ENCODE peak calls at places on chromosomes 3 and 15, in eight cellular contexts. F is GM12865, Q is PC-9, P is brain microvascular endothelial cell, O is HFF-Myc, T is thoracic aorta, M is A549, J is foreskin fibroblast. K is an unnamed sample.

GRCh38 chr15:76865548-76865991 is 39.6 kb downstream of the SCAPER start:
- DNase-seq in M (no peak), J (no peak), Q (no peak), F (peak), T (no peak), O (no peak), P (no peak), K (peak)

GRCh38 chr3:25047058-25047457 is 381.0 kb upstream of the RARB start:
- DNase-seq in P (no peak), Q (no peak), F (no peak), T (no peak), O (no peak), M (no peak), J (no peak), K (peak)

GRCh38 chr3:172034786-172035685 is 4.3 kb upstream of the FNDC3B start:
- DNase-seq in T (no peak), P (no peak), J (peak), O (no peak), M (no peak), F (peak), Q (peak), K (peak)

GRCh38 chr3:123621510-123622189 is 36.8 kb upstream of the HACD2 start:
- DNase-seq in F (no peak), M (no peak), O (no peak), Q (no peak), T (no peak), P (no peak), J (no peak), K (peak)

GRCh38 chr3:134312873-134313838 is 61.1 kb downstream of the AMOTL2 start:
- DNase-seq in Q (peak), P (no peak), F (no peak), O (no peak), J (peak), M (no peak), T (no peak), K (peak)

GRCh38 chr3:197406266-197406665 is 107.9 kb upstream of the DLG1 start:
- DNase-seq in T (peak), P (no peak), O (no peak), M (no peak), F (no peak), Q (no peak), J (no peak), K (no peak)

GRCh38 chr3:48409291-48410201 is 20.3 kb downstream of the PLXNB1 start:
- DNase-seq in Q (no peak), M (no peak), O (no peak), J (no peak), T (peak), P (no peak), F (no peak), K (no peak)

GRCh38 chr3:167716920-167717319 is 17.8 kb downstream of the PDCD10 start:
- DNase-seq in P (no peak), M (no peak), T (no peak), O (no peak), J (no peak), F (no peak), Q (no peak), K (no peak)

GRCh38 chr3:81910244-81910852 is 148.9 kb upstream of the GBE1 start:
- DNase-seq in Q (no peak), T (no peak), J (peak), M (peak), O (peak), F (peak), P (peak), K (peak)

GRCh38 chr3:16668776-16669545 is 63.7 kb upstream of the DAZL start:
- DNase-seq in T (no peak), J (peak), F (no peak), M (no peak), Q (no peak), P (no peak), O (no peak), K (no peak)

GRCh38 chr15:34259557-34259956 is 34.7 kb downstream of the EMC4 start:
- DNase-seq in Q (no peak), J (no peak), F (no peak), P (no peak), O (no peak), M (no peak), T (no peak), K (no peak)

GRCh38 chr15:40460404-40460803 is 10.4 kb upstream of the CHST14 start:
- DNase-seq in Q (no peak), M (no peak), J (no peak), F (no peak), P (no peak), O (no peak), T (no peak), K (no peak)

GRCh38 chr3:101216710-101217457 is 103.5 kb downstream of the IMPG2 start:
- DNase-seq in F (peak), T (peak), O (no peak), J (peak), Q (no peak), M (no peak), P (peak), K (peak)

GRCh38 chr3:128844502-128844901 is 34.9 kb upstream of the ACAD9 start:
- DNase-seq in T (no peak), O (no peak), P (no peak), F (no peak), M (no peak), Q (no peak), J (no peak), K (no peak)

GRCh38 chr3:128846501-128846900 is 32.9 kb upstream of the ACAD9 start:
- DNase-seq in M (no peak), F (no peak), O (no peak), Q (no peak), J (no peak), T (no peak), P (no peak), K (no peak)

GRCh38 chr3:128845695-128846491 is 33.5 kb upstream of the ACAD9 start:
- DNase-seq in J (peak), T (peak), O (peak), Q (peak), F (peak), P (peak), M (peak), K (peak)

GRCh38 chr3:128847631-128848370 is 31.6 kb upstream of the ACAD9 start:
- DNase-seq in M (no peak), O (no peak), J (no peak), T (no peak), Q (no peak), F (no peak), P (no peak), K (no peak)

DNA sequence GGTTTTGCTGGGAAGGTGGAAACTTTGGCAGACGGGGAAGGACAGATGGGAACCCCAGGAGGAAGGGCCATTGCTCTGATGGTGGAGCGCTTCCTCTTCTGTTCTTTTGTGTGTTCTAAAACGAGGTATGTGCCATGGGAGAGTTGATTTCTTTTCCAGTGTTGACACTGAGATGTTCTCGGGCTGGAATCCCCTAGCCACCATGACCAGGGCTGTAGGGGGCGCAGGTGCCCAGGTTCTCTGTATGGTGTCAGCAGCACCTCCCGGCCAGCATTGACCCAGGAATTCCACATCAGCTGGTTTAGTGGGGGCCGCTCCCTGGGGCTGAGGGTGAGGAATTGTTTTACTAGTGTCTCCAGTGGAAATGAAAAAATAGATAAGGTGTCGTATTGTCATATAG is 34.3 kb upstream of the ACAD9 start:
- DNase-seq in P (no peak), J (no peak), M (no peak), F (no peak), T (no peak), Q (no peak), O (no peak), K (no peak)
- H3K4me3 ChIP-seq in P (no peak), J (no peak), M (no peak), F (no peak), T (peak), Q (no peak), O (no peak), K (no peak)

DNA sequence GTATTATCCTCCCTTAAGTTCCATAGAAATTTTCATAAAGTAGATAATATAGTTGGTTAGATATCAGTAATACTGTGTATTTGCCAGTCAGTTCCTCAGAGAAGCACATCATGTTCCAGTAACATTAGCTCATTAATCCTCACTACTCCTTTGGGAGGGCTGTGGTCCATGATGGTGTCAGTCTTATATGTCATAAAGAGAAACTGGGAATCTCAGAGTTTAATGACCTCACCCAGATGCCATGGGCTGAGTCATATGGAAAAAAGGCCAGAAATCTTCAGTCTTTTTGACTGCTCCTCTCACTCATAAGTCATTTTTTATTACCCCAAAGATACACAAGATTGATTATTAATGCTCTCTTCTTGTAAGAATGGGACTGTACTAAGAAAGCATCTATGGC is 188.6 kb downstream of the CHL1 start:
- DNase-seq in O (no peak), P (peak), T (no peak), M (no peak), F (no peak), J (no peak), Q (no peak), K (peak)
- TF ChIP-seq CTCF in O (no peak), P (no peak), T (no peak), M (no peak), F (no peak), J (no peak), Q (no peak), K (no peak)

GRCh38 chr3:187044206-187044605 is 95.1 kb downstream of the RPL39L start:
- DNase-seq in O (no peak), M (no peak), P (no peak), F (peak), J (peak), Q (no peak), T (no peak), K (peak)

GRCh38 chr3:187046033-187046432 is 93.3 kb downstream of the RPL39L start:
- DNase-seq in M (no peak), Q (no peak), F (no peak), O (no peak), T (no peak), J (no peak), P (no peak), K (no peak)

GRCh38 chr3:187042062-187042745 is 97.1 kb downstream of the RPL39L start:
- DNase-seq in T (no peak), J (no peak), M (no peak), F (no peak), O (no peak), Q (no peak), P (no peak), K (no peak)

GRCh38 chr3:187042874-187043458 is 96.3 kb downstream of the RPL39L start:
- DNase-seq in Q (no peak), P (no peak), M (no peak), O (no peak), T (no peak), J (no peak), F (no peak), K (no peak)

GRCh38 chr3:187044871-187045552 is 94.3 kb downstream of the RPL39L start:
- DNase-seq in O (no peak), J (peak), P (no peak), F (no peak), Q (no peak), M (no peak), T (no peak), K (no peak)
- H3K4me3 ChIP-seq in O (no peak), J (no peak), P (no peak), F (no peak), Q (no peak), M (no peak), T (no peak), K (no peak)

DNA sequence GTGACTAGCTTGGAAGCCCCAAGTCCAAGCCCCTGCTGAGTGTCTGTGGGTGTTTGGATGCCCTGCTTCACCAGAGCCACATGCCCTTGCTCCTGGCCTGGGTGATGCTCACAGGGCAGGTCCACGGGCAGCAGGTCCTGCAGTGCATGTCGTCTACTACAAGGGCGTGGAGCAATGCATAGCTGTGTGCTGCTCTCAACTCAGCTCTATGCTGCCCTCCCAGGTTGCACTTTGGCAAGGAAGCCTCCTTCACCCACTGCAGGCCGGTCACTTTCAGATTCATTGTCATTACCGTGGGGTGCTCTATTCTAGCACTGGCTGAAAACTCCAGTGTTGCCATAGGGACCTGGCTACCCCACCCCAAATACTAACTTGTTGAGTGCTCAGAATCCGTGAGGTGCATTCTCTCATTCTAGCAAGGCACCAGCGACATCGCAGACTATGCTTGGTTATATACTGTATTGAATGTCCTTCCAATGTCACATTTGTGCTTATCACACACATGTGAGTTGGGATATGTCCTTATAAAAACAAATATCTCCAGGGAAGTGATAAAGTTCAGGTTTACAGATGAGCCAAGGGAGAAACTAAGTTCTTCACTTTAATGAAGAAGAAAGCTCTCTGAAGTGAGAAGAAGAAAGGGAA is 51.8 kb downstream of the GRAMD1C start:
- DNase-seq in T (no peak), F (peak), O (no peak), M (no peak), Q (no peak), J (no peak), P (no peak), K (peak)
- TF ChIP-seq CTCF in T (no peak), F (peak), O (no peak), M (no peak), Q (no peak), J (no peak), P (peak), K (peak)

GRCh38 chr3:127597020-127597771 is 1.0 kb upstream of the MCM2 start:
- DNase-seq in F (peak), O (no peak), P (no peak), Q (no peak), J (no peak), M (no peak), T (no peak), K (no peak)
- H3K4me3 ChIP-seq in F (peak), O (peak), P (no peak), Q (peak), J (no peak), M (peak), T (peak), K (no peak)

DNA sequence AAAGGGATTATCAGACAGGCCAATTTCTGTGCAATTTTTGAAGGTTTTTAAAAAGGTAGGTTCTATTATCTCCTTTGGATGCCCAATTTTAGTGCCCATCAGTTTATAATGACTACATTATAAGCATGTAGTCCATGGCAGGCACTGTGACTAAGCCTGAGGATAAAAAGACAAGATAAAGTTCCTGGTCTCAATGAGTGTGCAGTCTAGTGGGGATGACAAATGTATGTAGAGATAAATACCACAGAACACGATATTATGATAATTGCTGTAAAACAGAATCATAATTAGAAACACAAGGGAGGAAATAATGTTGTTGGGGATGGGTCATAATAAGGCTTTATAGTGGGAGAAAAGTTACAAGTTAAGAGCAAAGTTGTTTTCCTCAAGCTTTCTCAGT is 163.1 kb downstream of the ZNF385D start:
- DNase-seq in F (no peak), M (no peak), J (no peak), P (no peak), O (no peak), T (no peak), Q (no peak), K (no peak)
- TF ChIP-seq CTCF in F (no peak), M (no peak), J (no peak), P (no peak), O (no peak), T (no peak), Q (no peak), K (no peak)